ENCODE peak calls at places on chromosomes 13 and 19, in nine cellular contexts. I is GM12892; U is stimulated activated CD8-positive, alpha-beta memory T cell treated with anti-CD3 and anti-CD28 coated beads, Interleukin-15, amount 100 ng/mL, for 1 hour; M is stomach; Y is NB4; S is lung; H is HS-27A; Z is naive thymus-derived CD8-positive, alpha-beta T cell; F is ascending aorta. N is an unnamed sample.

GRCh38 chr13:51697181-51697580 is 106.8 kb downstream of the DHRS12 start:
- DNase-seq in S (no peak), U (no peak), F (peak), H (no peak), Y (no peak), I (no peak), Z (no peak), M (no peak), N (no peak)

GRCh38 chr19:21587117-21587461 is 81.7 kb downstream of the ZNF429 start:
- DNase-seq in Y (no peak), M (no peak), U (no peak), F (no peak), I (no peak), S (no peak), H (no peak), Z (no peak), N (no peak)

GRCh38 chr19:27972291-27973040 is 1240.5 kb downstream of the UQCRFS1 start:
- DNase-seq in U (no peak), H (no peak), Z (no peak), S (no peak), F (no peak), Y (no peak), M (no peak), I (no peak), N (no peak)

GRCh38 chr19:40273469-40274360 is 11.4 kb downstream of the AKT2 start:
- DNase-seq in F (no peak), H (no peak), S (no peak), Y (no peak), M (no peak), U (no peak), I (no peak), Z (no peak), N (no peak)

GRCh38 chr19:10881403-10882107 is 10.2 kb downstream of the CARM1 start:
- DNase-seq in H (no peak), S (no peak), U (no peak), F (no peak), Z (no peak), I (no peak), Y (no peak), M (no peak), N (no peak)

GRCh38 chr19:4090351-4091220 is 23.9 kb upstream of the ZBTB7A start:
- DNase-seq in M (no peak), U (no peak), H (no peak), F (no peak), I (no peak), S (no peak), Y (peak), Z (no peak), N (no peak)

GRCh38 chr13:113129921-113130750 is 7.5 kb downstream of the F10 start:
- DNase-seq in H (no peak), I (no peak), Y (no peak), U (no peak), Z (no peak), M (peak), S (no peak), F (peak), N (no peak)

GRCh38 chr13:31781064-31781463 is 41.7 kb downstream of the RXFP2 start:
- DNase-seq in I (no peak), S (no peak), F (no peak), M (no peak), Z (no peak), Y (no peak), H (no peak), U (no peak), N (no peak)

GRCh38 chr19:13920940-13921744 is 15.1 kb downstream of the CC2D1A start:
- DNase-seq in H (peak), U (no peak), F (no peak), M (no peak), Y (peak), Z (no peak), S (peak), I (no peak), N (no peak)

GRCh38 chr13:33050161-33050560 is 33.9 kb downstream of the KL start:
- DNase-seq in M (no peak), I (no peak), U (no peak), F (no peak), Z (no peak), Y (no peak), H (no peak), S (no peak), N (no peak)

GRCh38 chr13:76846363-76846762 is 39.8 kb downstream of the KCTD12 start:
- DNase-seq in H (no peak), M (no peak), Z (no peak), S (no peak), F (no peak), U (no peak), Y (no peak), I (no peak), N (no peak)

GRCh38 chr19:28578786-28579505 is 634.0 kb downstream of the UQCRFS1 start:
- DNase-seq in M (no peak), H (no peak), I (no peak), S (no peak), Y (no peak), Z (no peak), U (no peak), F (no peak), N (no peak)

GRCh38 chr13:112133489-112134149 is 66.7 kb downstream of the SOX1 start:
- DNase-seq in U (no peak), H (no peak), M (no peak), I (no peak), Z (no peak), Y (no peak), S (no peak), F (no peak), N (no peak)

GRCh38 chr19:8487137-8487851 is 15.1 kb downstream of the PRAM1 start:
- DNase-seq in U (peak), S (peak), M (no peak), F (no peak), Z (no peak), I (no peak), H (no peak), Y (peak), N (no peak)

GRCh38 chr19:1794424-1795185 is 17.5 kb downstream of the ATP8B3 start:
- DNase-seq in S (no peak), F (no peak), I (no peak), M (no peak), U (no peak), Z (no peak), H (no peak), Y (no peak), N (no peak)

GRCh38 chr13:37648604-37649003 is 50.0 kb upstream of the POSTN start:
- DNase-seq in Z (no peak), M (no peak), S (no peak), I (no peak), Y (no peak), U (no peak), H (no peak), F (no peak), N (no peak)

GRCh38 chr13:47598340-47598911 is 402.6 kb downstream of the SUCLA2 start:
- DNase-seq in S (no peak), Y (no peak), U (no peak), M (no peak), F (no peak), Z (no peak), H (no peak), I (no peak), N (no peak)

GRCh38 chr19:3785464-3785937 is 680 bp downstream of the MATK start:
- DNase-seq in M (no peak), Z (no peak), H (no peak), S (no peak), I (no peak), Y (peak), U (no peak), F (no peak), N (no peak)

GRCh38 chr13:72125561-72125960 is 258.6 kb upstream of the DACH1 start:
- DNase-seq in I (no peak), Y (no peak), F (no peak), Z (no peak), H (no peak), M (no peak), S (no peak), U (no peak), N (no peak)

GRCh38 chr19:20661150-20661819 is at the start of gene ZNF626:
- DNase-seq in F (peak), I (peak), U (peak), Z (peak), H (peak), Y (no peak), S (peak), M (peak), N (peak)

GRCh38 chr13:88176231-88176630 is 505.1 kb downstream of the SLITRK5 start:
- DNase-seq in F (no peak), I (no peak), Z (no peak), U (no peak), H (no peak), Y (no peak), M (no peak), S (no peak), N (no peak)

N was measured in NCI-H2107.